ENCODE peak calls at places on chromosomes 13 and 19, in nine cellular contexts. L is NCI-H345, N is lower leg skin, B is heart right ventricle, X is A549, F is DMS153, G is cardiac muscle cell, I is epithelial cell of esophagus, P is BJ. C is an unnamed sample.

GRCh38 chr19:55605637-55606470 is at the start of gene ZNF865:
- DNase-seq in L (peak), N (peak), B (peak), X (peak), F (peak), G (peak), I (peak), P (no peak), C (peak)

GRCh38 chr19:18060472-18060871 is 26.3 kb downstream of the IL12RB1 start:
- DNase-seq in L (no peak), N (no peak), B (no peak), X (no peak), F (no peak), G (no peak), I (no peak), P (no peak), C (no peak)

GRCh38 chr19:13083008-13083404 is 19.7 kb downstream of the LYL1 start:
- DNase-seq in L (no peak), N (no peak), B (no peak), X (no peak), F (no peak), G (no peak), I (no peak), P (no peak), C (no peak)

GRCh38 chr19:35206379-35206778 is 22.2 kb downstream of the FAM187B start:
- DNase-seq in L (no peak), N (no peak), B (no peak), X (no peak), F (no peak), G (no peak), I (no peak), P (no peak), C (no peak)

GRCh38 chr19:14375055-14375581 is 6.1 kb upstream of the ADGRE5 start:
- DNase-seq in L (no peak), N (peak), B (peak), X (no peak), F (no peak), G (no peak), I (no peak), P (no peak), C (no peak)

GRCh38 chr19:10222201-10222890 is 8.8 kb downstream of the S1PR2 start:
- DNase-seq in L (no peak), N (no peak), B (no peak), X (no peak), F (no peak), G (no peak), I (no peak), P (no peak), C (no peak)

GRCh38 chr19:19528721-19529490 is at the start of gene YJEFN3:
- DNase-seq in L (no peak), N (no peak), B (peak), X (no peak), F (no peak), G (no peak), I (no peak), P (no peak), C (no peak)

GRCh38 chr19:18208098-18208951 is 4.5 kb upstream of the RAB3A start:
- DNase-seq in L (no peak), N (no peak), B (peak), X (peak), F (peak), G (no peak), I (no peak), P (peak), C (no peak)

GRCh38 chr19:4130635-4131438 is 6.9 kb upstream of the MAP2K2 start:
- DNase-seq in L (no peak), N (no peak), B (no peak), X (peak), F (no peak), G (no peak), I (peak), P (peak), C (no peak)

GRCh38 chr13:79451500-79451962 is 29.4 kb upstream of the NDFIP2 start:
- DNase-seq in L (no peak), N (no peak), B (no peak), X (peak), F (no peak), G (no peak), I (peak), P (peak), C (no peak)

GRCh38 chr13:109088528-109088927 is 459.1 kb downstream of the MYO16 start:
- DNase-seq in L (peak), N (no peak), B (no peak), X (no peak), F (no peak), G (no peak), I (no peak), P (no peak), C (no peak)

GRCh38 chr13:40191186-40191980 is 475.1 kb downstream of the FOXO1 start:
- DNase-seq in L (no peak), N (no peak), B (no peak), X (no peak), F (no peak), G (peak), I (no peak), P (no peak), C (no peak)

GRCh38 chr19:28990522-28990921 is 222.4 kb downstream of the UQCRFS1 start:
- DNase-seq in L (no peak), N (no peak), B (no peak), X (no peak), F (peak), G (no peak), I (no peak), P (no peak), C (no peak)

GRCh38 chr13:32986552-32986951 is 29.7 kb upstream of the KL start:
- DNase-seq in L (no peak), N (peak), B (no peak), X (no peak), F (no peak), G (no peak), I (no peak), P (no peak), C (no peak)

GRCh38 chr19:18849838-18850400 is 18.2 kb downstream of the UPF1 start:
- DNase-seq in L (no peak), N (no peak), B (no peak), X (no peak), F (no peak), G (no peak), I (no peak), P (no peak), C (no peak)

GRCh38 chr19:584240-585001 is 5.3 kb upstream of the HCN2 start:
- DNase-seq in L (peak), N (no peak), B (peak), X (no peak), F (no peak), G (peak), I (peak), P (no peak), C (no peak)

GRCh38 chr13:79867248-79867647 is 386.3 kb downstream of the NDFIP2 start:
- DNase-seq in L (no peak), N (no peak), B (no peak), X (no peak), F (no peak), G (no peak), I (no peak), P (no peak), C (no peak)

GRCh38 chr13:74068471-74068870 is 65.7 kb downstream of the KLF12 start:
- DNase-seq in L (no peak), N (no peak), B (no peak), X (no peak), F (no peak), G (no peak), I (no peak), P (no peak), C (no peak)

GRCh38 chr13:89214115-89214514 is 1542.9 kb downstream of the SLITRK5 start:
- DNase-seq in L (no peak), N (no peak), B (no peak), X (no peak), F (no peak), G (no peak), I (no peak), P (no peak), C (no peak)

GRCh38 chr19:11201791-11202190 is 4.4 kb upstream of the KANK2 start:
- DNase-seq in L (no peak), N (no peak), B (no peak), X (no peak), F (no peak), G (no peak), I (no peak), P (no peak), C (no peak)

GRCh38 chr13:40792284-40793051 is 3.1 kb downstream of the SLC25A15 start:
- DNase-seq in L (no peak), N (no peak), B (no peak), X (no peak), F (no peak), G (no peak), I (no peak), P (no peak), C (no peak)

GRCh38 chr13:113890758-113891480 is 27.0 kb upstream of the GAS6 start:
- DNase-seq in L (no peak), N (no peak), B (no peak), X (no peak), F (no peak), G (no peak), I (no peak), P (no peak), C (no peak)

GRCh38 chr13:47175172-47175806 is 278.4 kb upstream of the HTR2A start:
- DNase-seq in L (no peak), N (no peak), B (no peak), X (no peak), F (peak), G (no peak), I (peak), P (peak), C (no peak)

GRCh38 chr19:19594371-19594770 is 24.1 kb downstream of the PBX4 start:
- DNase-seq in L (no peak), N (no peak), B (no peak), X (no peak), F (no peak), G (no peak), I (no peak), P (no peak), C (no peak)

GRCh38 chr19:20235156-20235555 is 68.1 kb downstream of the ZNF486 start:
- DNase-seq in L (no peak), N (no peak), B (no peak), X (no peak), F (no peak), G (no peak), I (no peak), P (no peak), C (no peak)

C was measured in sciatic nerve.